ENCODE peak calls at places on chromosomes 5 and 9, in nine cellular contexts. N is frontal cortex, A is NCI-H2081, M is NCI-H345, H is astrocyte, C is germinal center, G is lower leg skin, X is C1 segment of cervical spinal cord, Y is G401. B is an unnamed sample.

GRCh38 chr5:14397717-14398116 is 183.9 kb upstream of the OTULINL start:
- DNase-seq in Y (peak), G (no peak), X (no peak), C (no peak), A (no peak), N (no peak), M (no peak), H (peak), B (peak)

GRCh38 chr9:110357510-110357909 is 19.8 kb upstream of the TXNDC8 start:
- DNase-seq in H (no peak), C (no peak), Y (no peak), G (no peak), X (no peak), N (no peak), A (no peak), M (no peak), B (no peak)

GRCh38 chr9:105735366-105735765 is 41.0 kb downstream of the TMEM38B start:
- DNase-seq in M (no peak), H (no peak), C (no peak), Y (no peak), X (no peak), A (no peak), N (no peak), G (no peak), B (no peak)

GRCh38 chr9:649128-650074 is 192.1 kb upstream of the DMRT1 start:
- DNase-seq in C (no peak), A (no peak), N (no peak), M (no peak), H (no peak), Y (no peak), X (no peak), G (no peak), B (no peak)

GRCh38 chr5:675111-675875 is 17.9 kb downstream of the TPPP start:
- DNase-seq in G (peak), M (no peak), Y (no peak), X (no peak), H (no peak), A (no peak), N (no peak), C (no peak), B (no peak)

GRCh38 chr5:77326986-77327734 is 116.7 kb downstream of the PDE8B start:
- DNase-seq in Y (no peak), C (no peak), M (no peak), G (no peak), X (no peak), N (no peak), H (no peak), A (no peak), B (no peak)

GRCh38 chr9:27626629-27627564 is 53.6 kb upstream of the C9orf72 start:
- DNase-seq in A (no peak), C (no peak), G (no peak), N (no peak), M (no peak), Y (no peak), H (no peak), X (no peak), B (no peak)

GRCh38 chr5:11602298-11602697 is 301.9 kb downstream of the CTNND2 start:
- DNase-seq in N (peak), G (no peak), X (no peak), H (no peak), A (no peak), M (no peak), Y (no peak), C (no peak), B (no peak)

GRCh38 chr9:2403701-2404100 is 217.9 kb upstream of the VLDLR start:
- DNase-seq in A (no peak), M (no peak), G (no peak), Y (no peak), N (no peak), H (no peak), X (no peak), C (no peak), B (no peak)

GRCh38 chr5:93062548-93062947 is 518.5 kb downstream of the NR2F1-AS1 start:
- DNase-seq in H (no peak), Y (no peak), G (no peak), X (no peak), A (peak), M (no peak), C (no peak), N (no peak), B (peak)

GRCh38 chr5:37776826-37777225 is 63.0 kb downstream of the GDNF start:
- DNase-seq in X (no peak), C (no peak), G (no peak), H (peak), A (no peak), Y (no peak), M (no peak), N (no peak), B (no peak)

GRCh38 chr5:54518146-54519082 is 855 bp downstream of the SNX18 start:
- DNase-seq in Y (no peak), G (peak), H (no peak), X (peak), M (peak), C (peak), A (peak), N (peak), B (no peak)

GRCh38 chr9:129496187-129497063 is 124.5 kb downstream of the C9orf50 start:
- DNase-seq in H (peak), A (peak), Y (peak), G (peak), M (peak), N (peak), C (no peak), X (peak), B (peak)

GRCh38 chr5:173458819-173459218 is 130.6 kb upstream of the STC2 start:
- DNase-seq in Y (no peak), N (no peak), H (no peak), X (no peak), A (no peak), M (no peak), C (no peak), G (no peak), B (no peak)

GRCh38 chr5:150783422-150783928 is 4.9 kb downstream of the SMIM3 start:
- DNase-seq in X (no peak), C (no peak), N (no peak), G (no peak), Y (peak), M (peak), H (peak), A (peak), B (peak)

GRCh38 chr5:159533197-159533596 is 202.9 kb upstream of the IL12B start:
- DNase-seq in C (no peak), M (no peak), Y (no peak), A (no peak), N (no peak), X (no peak), G (no peak), H (peak), B (no peak)

GRCh38 chr5:81605299-81605698 is 145.6 kb downstream of the SSBP2 start:
- DNase-seq in A (no peak), X (no peak), Y (no peak), G (no peak), H (no peak), M (no peak), C (no peak), N (no peak), B (no peak)

GRCh38 chr5:127586371-127586770 is 62.5 kb upstream of the CTXN3 start:
- DNase-seq in C (no peak), H (peak), G (no peak), Y (peak), A (no peak), N (no peak), X (no peak), M (no peak), B (no peak)